ENCODE peak calls at places on chromosomes 1 and 21, in four cellular contexts. O is heart left ventricle, Q is psoas muscle, R is GM12865. G is an unnamed sample.

GRCh38 chr1:192700834-192701271 is 64.9 kb downstream of the RGS13 start:
- DNase-seq in O (no peak), Q (no peak), R (no peak), G (no peak)

GRCh38 chr1:33273402-33273801 is 17.1 kb downstream of the ZNF362 start:
- DNase-seq in O (no peak), Q (no peak), R (no peak), G (no peak)

GRCh38 chr1:184882649-184883303 is 91.5 kb downstream of the NIBAN1 start:
- DNase-seq in O (peak), R (peak), Q (no peak), G (no peak)

GRCh38 chr21:25583370-25584133 is 23.7 kb downstream of the MRPL39 start:
- DNase-seq in R (peak), Q (no peak), O (no peak), G (no peak)

GRCh38 chr1:180116964-180117763 is 37.5 kb upstream of the QSOX1 start:
- DNase-seq in O (peak), R (no peak), Q (no peak), G (no peak)

GRCh38 chr1:57279909-57280666 is 143.8 kb downstream of the DAB1 start:
- DNase-seq in O (no peak), Q (no peak), R (no peak), G (no peak)

GRCh38 chr1:114002492-114003290 is 23.4 kb downstream of the OLFML3 start:
- DNase-seq in R (no peak), O (no peak), Q (no peak), G (no peak)

GRCh38 chr1:232510367-232511110 is 119.4 kb downstream of the SIPA1L2 start:
- DNase-seq in R (no peak), Q (no peak), O (no peak), G (no peak)

GRCh38 chr1:103220503-103221095 is 112.3 kb upstream of the COL11A1 start:
- DNase-seq in Q (no peak), O (no peak), R (no peak), G (no peak)

GRCh38 chr1:60213253-60213652 is 139.7 kb upstream of the C1orf87 start:
- DNase-seq in R (no peak), O (no peak), Q (no peak), G (no peak)

GRCh38 chr1:114345930-114346479 is 165.0 kb downstream of the TRIM33 start:
- DNase-seq in O (peak), R (no peak), Q (peak), G (peak)

GRCh38 chr1:87478231-87478630 is 149.6 kb downstream of the LMO4 start:
- DNase-seq in O (no peak), R (no peak), Q (no peak), G (no peak)

GRCh38 chr1:69913967-69914366 is 291.4 kb downstream of the LRRC40 start:
- DNase-seq in O (no peak), Q (no peak), R (no peak), G (no peak)

GRCh38 chr1:226643701-226644540 is 95.2 kb downstream of the ITPKB start:
- DNase-seq in Q (peak), O (peak), R (peak), G (no peak)

GRCh38 chr21:44751799-44752636 is 40.6 kb upstream of the TSPEAR start:
- DNase-seq in O (no peak), Q (no peak), R (no peak), G (no peak)

GRCh38 chr1:8347635-8348034 is 29.7 kb downstream of the SLC45A1 start:
- DNase-seq in O (no peak), Q (no peak), R (no peak), G (no peak)

GRCh38 chr1:187042538-187042937 is 213.8 kb downstream of the PLA2G4A start:
- DNase-seq in Q (no peak), R (no peak), O (no peak), G (no peak)
- TF ChIP-seq CTCF in Q (no peak), R (no peak), O (no peak), G (no peak)

GRCh38 chr21:17834639-17835354 is 15.6 kb upstream of the C21orf91 start:
- DNase-seq in O (no peak), Q (no peak), R (peak), G (no peak)
- TF ChIP-seq CTCF in O (no peak), Q (no peak), R (no peak), G (no peak)

GRCh38 chr1:150362721-150363425 is 1.1 kb upstream of the RPRD2 start:
- DNase-seq in O (no peak), R (peak), Q (no peak), G (peak)

GRCh38 chr1:150366416-150367296 is 2.7 kb downstream of the RPRD2 start:
- DNase-seq in Q (no peak), O (no peak), R (peak), G (no peak)

GRCh38 chr1:150364231-150365003 is 470 bp downstream of the RPRD2 start:
- DNase-seq in Q (peak), R (peak), O (peak), G (peak)

GRCh38 chr1:150365945-150366344 is 2.0 kb downstream of the RPRD2 start:
- DNase-seq in Q (no peak), O (no peak), R (peak), G (peak)

DNA sequence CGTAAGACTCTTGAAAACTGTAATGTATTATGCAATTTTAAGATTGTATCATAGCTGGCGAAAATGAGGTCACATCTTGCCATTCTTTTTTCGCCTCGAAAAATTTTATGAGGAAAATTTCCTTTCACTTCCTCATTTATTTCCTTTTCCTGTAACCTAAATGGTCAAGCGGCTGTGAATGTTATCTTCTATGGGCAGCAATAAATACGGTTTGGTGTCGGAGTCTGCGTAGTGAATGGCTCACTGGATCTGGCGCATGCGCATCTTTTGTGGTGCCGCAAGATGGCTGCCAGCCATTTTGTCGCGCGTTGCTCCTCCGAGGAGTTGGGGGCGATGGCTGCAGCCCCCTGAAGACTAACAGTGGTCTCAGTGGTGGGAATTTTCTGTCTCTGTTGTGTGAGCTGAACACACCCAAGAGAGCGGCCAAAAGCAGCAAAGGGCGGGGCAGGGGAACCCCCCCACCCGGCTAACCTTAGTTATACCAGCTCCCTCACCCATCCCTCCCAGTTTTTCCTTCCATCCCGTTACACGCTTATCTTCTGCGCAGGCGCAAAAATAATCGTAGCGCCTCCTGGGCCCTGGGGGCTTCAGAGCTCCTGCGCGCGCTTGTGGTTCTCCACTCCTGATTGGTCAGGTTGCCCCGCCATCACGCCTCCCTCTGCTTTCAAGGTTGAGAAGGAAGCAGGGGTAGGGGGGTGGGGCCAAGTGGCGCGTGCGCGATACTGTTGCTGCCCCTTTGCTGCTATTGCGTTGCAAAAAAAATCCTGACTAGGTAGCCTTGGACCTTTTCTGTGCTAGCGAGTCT is at the start of gene RPRD2:
- DNase-seq in R (peak), Q (peak), O (peak), G (peak)
- TF ChIP-seq CTCF in R (no peak), Q (peak), O (no peak), G (no peak)

DNA sequence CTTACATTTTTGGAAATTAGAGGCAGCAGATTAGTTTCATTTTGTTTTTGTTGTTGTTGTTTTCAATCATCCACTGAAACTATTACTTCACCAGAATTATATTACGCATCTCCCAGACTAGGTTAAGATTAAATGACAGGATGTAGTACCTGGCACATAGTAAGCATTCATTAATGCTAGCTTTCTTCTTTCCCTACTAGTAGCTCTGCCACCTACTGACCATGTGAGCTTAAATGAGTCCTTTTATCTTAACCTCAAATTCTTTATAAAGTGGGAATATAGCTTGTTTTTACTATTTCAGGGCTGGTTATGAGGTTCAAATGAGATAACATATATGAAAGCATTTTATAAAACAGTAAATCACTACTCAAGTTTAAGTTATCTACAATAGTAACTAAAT is 10.2 kb upstream of the ASPM start:
- DNase-seq in O (no peak), R (no peak), Q (no peak), G (no peak)
- TF ChIP-seq CTCF in O (no peak), R (no peak), Q (no peak), G (no peak)

DNA sequence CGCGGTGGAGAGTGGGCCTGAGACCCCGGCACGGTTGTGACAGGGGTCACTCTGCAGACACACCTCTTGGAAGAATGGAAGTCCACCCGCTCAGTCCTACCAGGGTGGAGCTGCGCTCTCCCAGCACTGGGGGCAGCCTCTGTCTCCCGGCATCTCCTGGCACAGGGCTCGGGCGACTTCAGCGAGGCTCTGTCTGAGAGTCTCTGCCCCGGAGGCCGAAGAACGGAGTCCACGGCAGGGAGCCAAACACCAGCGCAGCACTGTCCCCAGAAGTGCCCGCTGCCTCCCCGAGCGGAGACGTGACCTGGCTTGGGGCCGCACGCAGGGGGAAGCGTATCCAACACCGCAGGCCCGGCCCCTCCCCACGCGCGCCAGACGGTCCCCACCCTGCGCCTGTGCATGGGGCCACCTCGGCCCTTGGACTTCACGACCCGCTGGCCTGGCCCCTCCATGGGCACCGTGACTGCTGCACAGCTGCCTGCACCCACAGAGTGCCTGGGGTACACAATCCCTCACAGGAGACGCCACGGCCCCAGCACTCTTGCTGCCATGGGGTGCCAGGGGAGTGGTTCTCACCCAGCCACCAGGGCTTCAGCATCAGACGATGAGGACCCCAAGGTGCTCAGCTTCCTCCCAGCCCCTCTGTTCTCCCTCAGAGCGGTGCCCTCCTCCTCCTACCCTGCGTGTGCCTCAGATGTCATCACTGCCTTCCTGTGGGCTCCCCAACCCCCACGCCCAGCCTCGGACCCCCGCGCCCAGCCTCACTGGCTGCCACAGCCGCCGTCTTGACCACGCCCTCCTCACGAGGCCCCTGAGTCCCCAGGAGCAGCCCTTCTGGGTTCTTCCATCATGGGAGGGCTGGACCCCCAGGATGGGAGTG is 14.9 kb upstream of the RNF223 start:
- DNase-seq in Q (no peak), O (no peak), R (no peak), G (no peak)
- TF ChIP-seq CTCF in Q (no peak), O (no peak), R (no peak), G (no peak)